ENCODE peak calls at places on chromosome 16, in ten cellular contexts. One of them, this sample, is unnamed.

GRCh38 chr16:88365244-88365865 is 17.4 kb upstream of the ZNF469 start:
- DNase-seq in cardiac fibroblast: no peak
- DNase-seq in NCI-H1105: no peak
- DNase-seq in hippocampal formation: no peak
- DNase-seq in tibial nerve: no peak
- DNase-seq in G401: no peak
- DNase-seq in CD8-positive, alpha-beta memory T cell: no peak
- DNase-seq in NCI-H146: no peak
- DNase-seq in stomach: no peak
- DNase-seq in dorsolateral prefrontal cortex: no peak
- DNase-seq in this sample: no peak

GRCh38 chr16:25177831-25178688 is 38.7 kb upstream of the AQP8 start:
- DNase-seq in CD8-positive, alpha-beta memory T cell: no peak
- DNase-seq in cardiac fibroblast: no peak
- DNase-seq in tibial nerve: no peak
- DNase-seq in hippocampal formation: no peak
- DNase-seq in dorsolateral prefrontal cortex: no peak
- DNase-seq in NCI-H146: no peak
- DNase-seq in stomach: no peak
- DNase-seq in NCI-H1105: no peak
- DNase-seq in G401: peak
- DNase-seq in this sample: no peak

GRCh38 chr16:28181557-28181914 is 30.2 kb downstream of the XPO6 start:
- DNase-seq in hippocampal formation: no peak
- DNase-seq in NCI-H146: no peak
- DNase-seq in cardiac fibroblast: peak
- DNase-seq in NCI-H1105: no peak
- DNase-seq in CD8-positive, alpha-beta memory T cell: no peak
- DNase-seq in stomach: peak
- DNase-seq in G401: peak
- DNase-seq in tibial nerve: no peak
- DNase-seq in dorsolateral prefrontal cortex: no peak
- DNase-seq in this sample: peak

GRCh38 chr16:14249291-14250032 is 178.3 kb downstream of the MRTFB start:
- DNase-seq in NCI-H1105: peak
- DNase-seq in stomach: peak
- DNase-seq in G401: peak
- DNase-seq in dorsolateral prefrontal cortex: no peak
- DNase-seq in cardiac fibroblast: peak
- DNase-seq in hippocampal formation: peak
- DNase-seq in CD8-positive, alpha-beta memory T cell: peak
- DNase-seq in tibial nerve: peak
- DNase-seq in NCI-H146: peak
- DNase-seq in this sample: peak

GRCh38 chr16:62967606-62968005 is 931.4 kb upstream of the CDH8 start:
- DNase-seq in NCI-H146: no peak
- DNase-seq in cardiac fibroblast: no peak
- DNase-seq in hippocampal formation: no peak
- DNase-seq in NCI-H1105: no peak
- DNase-seq in dorsolateral prefrontal cortex: no peak
- DNase-seq in stomach: no peak
- DNase-seq in G401: no peak
- DNase-seq in CD8-positive, alpha-beta memory T cell: no peak
- DNase-seq in tibial nerve: no peak
- DNase-seq in this sample: no peak

GRCh38 chr16:17470871-17471744 is at the start of gene XYLT1:
- DNase-seq in NCI-H1105: peak
- DNase-seq in dorsolateral prefrontal cortex: peak
- DNase-seq in CD8-positive, alpha-beta memory T cell: peak
- DNase-seq in hippocampal formation: no peak
- DNase-seq in cardiac fibroblast: peak
- DNase-seq in NCI-H146: no peak
- DNase-seq in stomach: peak
- DNase-seq in tibial nerve: peak
- DNase-seq in G401: no peak
- DNase-seq in this sample: peak

GRCh38 chr16:84062734-84063640 is 20.4 kb upstream of the SLC38A8 start:
- DNase-seq in NCI-H146: peak
- DNase-seq in CD8-positive, alpha-beta memory T cell: peak
- DNase-seq in cardiac fibroblast: peak
- DNase-seq in G401: peak
- DNase-seq in stomach: peak
- DNase-seq in dorsolateral prefrontal cortex: peak
- DNase-seq in hippocampal formation: peak
- DNase-seq in NCI-H1105: peak
- DNase-seq in tibial nerve: peak
- DNase-seq in this sample: peak

GRCh38 chr16:30948956-30949654 is at the start of gene ORAI3:
- DNase-seq in NCI-H1105: no peak
- DNase-seq in stomach: peak
- DNase-seq in hippocampal formation: peak
- DNase-seq in tibial nerve: peak
- DNase-seq in cardiac fibroblast: peak
- DNase-seq in G401: peak
- DNase-seq in NCI-H146: peak
- DNase-seq in CD8-positive, alpha-beta memory T cell: peak
- DNase-seq in dorsolateral prefrontal cortex: peak
- DNase-seq in this sample: peak

GRCh38 chr16:20942271-20942670 is 41.7 kb downstream of the LYRM1 start:
- DNase-seq in G401: no peak
- DNase-seq in stomach: no peak
- DNase-seq in dorsolateral prefrontal cortex: no peak
- DNase-seq in cardiac fibroblast: no peak
- DNase-seq in hippocampal formation: no peak
- DNase-seq in NCI-H146: no peak
- DNase-seq in NCI-H1105: no peak
- DNase-seq in tibial nerve: no peak
- DNase-seq in CD8-positive, alpha-beta memory T cell: no peak
- DNase-seq in this sample: no peak

GRCh38 chr16:68264128-68265077 is at the start of gene SLC7A6:
- DNase-seq in NCI-H146: peak
- DNase-seq in dorsolateral prefrontal cortex: peak
- DNase-seq in NCI-H1105: no peak
- DNase-seq in tibial nerve: peak
- DNase-seq in CD8-positive, alpha-beta memory T cell: peak
- DNase-seq in hippocampal formation: peak
- DNase-seq in cardiac fibroblast: peak
- DNase-seq in G401: peak
- DNase-seq in stomach: peak
- DNase-seq in this sample: peak

GRCh38 chr16:35134471-35134870 is 1675.1 kb downstream of the TP53TG3F start:
- DNase-seq in NCI-H146: no peak
- DNase-seq in cardiac fibroblast: no peak
- DNase-seq in CD8-positive, alpha-beta memory T cell: no peak
- DNase-seq in NCI-H1105: no peak
- DNase-seq in G401: no peak
- DNase-seq in hippocampal formation: no peak
- DNase-seq in tibial nerve: no peak
- DNase-seq in stomach: no peak
- DNase-seq in dorsolateral prefrontal cortex: no peak
- DNase-seq in this sample: no peak

GRCh38 chr16:11202260-11203091 is 53.5 kb downstream of the SOCS1 start:
- DNase-seq in G401: no peak
- DNase-seq in NCI-H146: no peak
- DNase-seq in CD8-positive, alpha-beta memory T cell: no peak
- DNase-seq in NCI-H1105: no peak
- DNase-seq in tibial nerve: no peak
- DNase-seq in dorsolateral prefrontal cortex: no peak
- DNase-seq in cardiac fibroblast: no peak
- DNase-seq in stomach: no peak
- DNase-seq in hippocampal formation: no peak
- DNase-seq in this sample: no peak

This sample was measured in LHCN-M2.